ENCODE peak calls at places on chromosomes 3 and 15, in seven cellular contexts. E, J, G, N, B, W and P are unnamed samples.

GRCh38 chr3:101423984-101424888 is 88.8 kb downstream of the SENP7 start:
- DNase-seq in E (no peak), J (no peak), G (no peak), N (no peak), B (no peak), W (no peak), P (no peak)

GRCh38 chr15:68209735-68210408 is 4.7 kb upstream of the CALML4 start:
- DNase-seq in E (no peak), J (no peak), G (no peak), N (no peak), B (peak; percentile 34), W (no peak), P (peak; percentile 6)

GRCh38 chr3:48399387-48400172 is 27.6 kb downstream of the FBXW12 start:
- DNase-seq in E (peak; percentile 35), J (peak; percentile 31), G (no peak), N (no peak), B (no peak), W (peak; percentile 49), P (no peak)

GRCh38 chr3:113498221-113499005 is 16.5 kb downstream of the SPICE1 start:
- DNase-seq in E (no peak), J (no peak), G (no peak), N (no peak), B (no peak), W (peak; percentile 8), P (no peak)

GRCh38 chr3:64928683-64929082 is 240.9 kb upstream of the ADAMTS9 start:
- DNase-seq in E (no peak), J (no peak), G (no peak), N (no peak), B (no peak), W (no peak), P (no peak)

GRCh38 chr15:52680041-52680391 is 828 bp upstream of the ATOSA start:
- DNase-seq in E (no peak), J (no peak), G (no peak), N (no peak), B (no peak), W (peak; percentile 6), P (no peak)

GRCh38 chr3:101039285-101039684 is 46.1 kb upstream of the ABI3BP start:
- DNase-seq in E (no peak), J (no peak), G (no peak), N (no peak), B (no peak), W (peak; percentile 85), P (no peak)

GRCh38 chr3:47871389-47871788 is 68.5 kb downstream of the DHX30 start:
- DNase-seq in E (no peak), J (no peak), G (no peak), N (no peak), B (no peak), W (no peak), P (no peak)

GRCh38 chr3:30848093-30848779 is 46.2 kb downstream of the GADL1 start:
- DNase-seq in E (no peak), J (no peak), G (no peak), N (no peak), B (no peak), W (peak; percentile 72), P (no peak)